ENCODE peak calls at places on chromosomes 5 and 9, in eight cellular contexts. One of them, this sample, is unnamed.

GRCh38 chr5:141003791-141004601 is 37.7 kb downstream of the PCDHAC2 start:
- DNase-seq in foreskin fibroblast: no peak
- DNase-seq in NCI-H2081: peak
- DNase-seq in activated CD4-positive, alpha-beta T cell treated with anti-CD3 and anti-CD28 coated beads, Interleukin-2, amount 50 U/mL, for 48 hours: no peak
- DNase-seq in stimulated activated effector memory CD8-positive, alpha-beta T cell treated with anti-CD3 and anti-CD28 coated beads, Interleukin-12 subunit alpha, Interleukin-12 subunit beta, amount 100 ng/mL, for 72 hours: no peak
- DNase-seq in ovary: no peak
- DNase-seq in MCF 10A: peak
- DNase-seq in H1: peak
- DNase-seq in this sample: no peak

GRCh38 chr9:83630938-83631457 is 8.1 kb downstream of the IDNK start:
- DNase-seq in ovary: no peak
- DNase-seq in MCF 10A: no peak
- DNase-seq in H1: no peak
- DNase-seq in activated CD4-positive, alpha-beta T cell treated with anti-CD3 and anti-CD28 coated beads, Interleukin-2, amount 50 U/mL, for 48 hours: no peak
- DNase-seq in foreskin fibroblast: no peak
- DNase-seq in stimulated activated effector memory CD8-positive, alpha-beta T cell treated with anti-CD3 and anti-CD28 coated beads, Interleukin-12 subunit alpha, Interleukin-12 subunit beta, amount 100 ng/mL, for 72 hours: no peak
- DNase-seq in NCI-H2081: no peak
- DNase-seq in this sample: no peak

GRCh38 chr5:77232959-77233358 is 22.5 kb downstream of the PDE8B start:
- DNase-seq in NCI-H2081: no peak
- DNase-seq in activated CD4-positive, alpha-beta T cell treated with anti-CD3 and anti-CD28 coated beads, Interleukin-2, amount 50 U/mL, for 48 hours: no peak
- DNase-seq in stimulated activated effector memory CD8-positive, alpha-beta T cell treated with anti-CD3 and anti-CD28 coated beads, Interleukin-12 subunit alpha, Interleukin-12 subunit beta, amount 100 ng/mL, for 72 hours: no peak
- DNase-seq in ovary: no peak
- DNase-seq in H1: no peak
- DNase-seq in foreskin fibroblast: no peak
- DNase-seq in MCF 10A: no peak
- DNase-seq in this sample: no peak

GRCh38 chr5:142782976-142783539 is 12.9 kb downstream of the ARHGAP26 start:
- DNase-seq in MCF 10A: no peak
- DNase-seq in stimulated activated effector memory CD8-positive, alpha-beta T cell treated with anti-CD3 and anti-CD28 coated beads, Interleukin-12 subunit alpha, Interleukin-12 subunit beta, amount 100 ng/mL, for 72 hours: no peak
- DNase-seq in NCI-H2081: no peak
- DNase-seq in ovary: peak
- DNase-seq in foreskin fibroblast: no peak
- DNase-seq in activated CD4-positive, alpha-beta T cell treated with anti-CD3 and anti-CD28 coated beads, Interleukin-2, amount 50 U/mL, for 48 hours: no peak
- DNase-seq in H1: no peak
- DNase-seq in this sample: no peak

GRCh38 chr5:53422539-53422938 is 57.9 kb upstream of the FST start:
- DNase-seq in MCF 10A: no peak
- DNase-seq in foreskin fibroblast: peak
- DNase-seq in H1: no peak
- DNase-seq in ovary: no peak
- DNase-seq in stimulated activated effector memory CD8-positive, alpha-beta T cell treated with anti-CD3 and anti-CD28 coated beads, Interleukin-12 subunit alpha, Interleukin-12 subunit beta, amount 100 ng/mL, for 72 hours: no peak
- DNase-seq in NCI-H2081: no peak
- DNase-seq in activated CD4-positive, alpha-beta T cell treated with anti-CD3 and anti-CD28 coated beads, Interleukin-2, amount 50 U/mL, for 48 hours: no peak
- DNase-seq in this sample: peak

GRCh38 chr9:111661802-111662491 is 542 bp downstream of the GNG10 start:
- DNase-seq in H1: no peak
- DNase-seq in activated CD4-positive, alpha-beta T cell treated with anti-CD3 and anti-CD28 coated beads, Interleukin-2, amount 50 U/mL, for 48 hours: peak
- DNase-seq in stimulated activated effector memory CD8-positive, alpha-beta T cell treated with anti-CD3 and anti-CD28 coated beads, Interleukin-12 subunit alpha, Interleukin-12 subunit beta, amount 100 ng/mL, for 72 hours: peak
- DNase-seq in foreskin fibroblast: peak
- DNase-seq in MCF 10A: peak
- DNase-seq in NCI-H2081: no peak
- DNase-seq in ovary: peak
- DNase-seq in this sample: no peak

GRCh38 chr9:96109718-96110351 is 192.1 kb downstream of the HSD17B3 start:
- DNase-seq in activated CD4-positive, alpha-beta T cell treated with anti-CD3 and anti-CD28 coated beads, Interleukin-2, amount 50 U/mL, for 48 hours: no peak
- DNase-seq in stimulated activated effector memory CD8-positive, alpha-beta T cell treated with anti-CD3 and anti-CD28 coated beads, Interleukin-12 subunit alpha, Interleukin-12 subunit beta, amount 100 ng/mL, for 72 hours: no peak
- DNase-seq in foreskin fibroblast: no peak
- DNase-seq in MCF 10A: peak
- DNase-seq in NCI-H2081: no peak
- DNase-seq in ovary: no peak
- DNase-seq in H1: no peak
- DNase-seq in this sample: no peak

GRCh38 chr5:36459191-36460135 is 146.9 kb upstream of the SLC1A3 start:
- DNase-seq in ovary: no peak
- DNase-seq in MCF 10A: peak
- DNase-seq in stimulated activated effector memory CD8-positive, alpha-beta T cell treated with anti-CD3 and anti-CD28 coated beads, Interleukin-12 subunit alpha, Interleukin-12 subunit beta, amount 100 ng/mL, for 72 hours: no peak
- DNase-seq in activated CD4-positive, alpha-beta T cell treated with anti-CD3 and anti-CD28 coated beads, Interleukin-2, amount 50 U/mL, for 48 hours: no peak
- DNase-seq in foreskin fibroblast: no peak
- DNase-seq in NCI-H2081: no peak
- DNase-seq in H1: no peak
- DNase-seq in this sample: no peak

GRCh38 chr5:100654895-100655294 is 119.7 kb downstream of the FAM174A start:
- DNase-seq in activated CD4-positive, alpha-beta T cell treated with anti-CD3 and anti-CD28 coated beads, Interleukin-2, amount 50 U/mL, for 48 hours: no peak
- DNase-seq in ovary: no peak
- DNase-seq in foreskin fibroblast: no peak
- DNase-seq in stimulated activated effector memory CD8-positive, alpha-beta T cell treated with anti-CD3 and anti-CD28 coated beads, Interleukin-12 subunit alpha, Interleukin-12 subunit beta, amount 100 ng/mL, for 72 hours: no peak
- DNase-seq in MCF 10A: no peak
- DNase-seq in NCI-H2081: no peak
- DNase-seq in H1: no peak
- DNase-seq in this sample: no peak

GRCh38 chr5:151238303-151238741 is 14.4 kb upstream of the CCDC69 start:
- DNase-seq in NCI-H2081: no peak
- DNase-seq in H1: no peak
- DNase-seq in activated CD4-positive, alpha-beta T cell treated with anti-CD3 and anti-CD28 coated beads, Interleukin-2, amount 50 U/mL, for 48 hours: no peak
- DNase-seq in ovary: peak
- DNase-seq in foreskin fibroblast: no peak
- DNase-seq in stimulated activated effector memory CD8-positive, alpha-beta T cell treated with anti-CD3 and anti-CD28 coated beads, Interleukin-12 subunit alpha, Interleukin-12 subunit beta, amount 100 ng/mL, for 72 hours: no peak
- DNase-seq in MCF 10A: no peak
- DNase-seq in this sample: no peak

GRCh38 chr5:100902406-100903035 is 561 bp downstream of the ST8SIA4 start:
- DNase-seq in NCI-H2081: no peak
- DNase-seq in MCF 10A: peak
- DNase-seq in activated CD4-positive, alpha-beta T cell treated with anti-CD3 and anti-CD28 coated beads, Interleukin-2, amount 50 U/mL, for 48 hours: peak
- DNase-seq in H1: no peak
- DNase-seq in ovary: no peak
- DNase-seq in foreskin fibroblast: no peak
- DNase-seq in stimulated activated effector memory CD8-positive, alpha-beta T cell treated with anti-CD3 and anti-CD28 coated beads, Interleukin-12 subunit alpha, Interleukin-12 subunit beta, amount 100 ng/mL, for 72 hours: peak
- DNase-seq in this sample: no peak

GRCh38 chr5:179290681-179291540 is 54.4 kb downstream of the ADAMTS2 start:
- DNase-seq in ovary: peak
- DNase-seq in foreskin fibroblast: no peak
- DNase-seq in NCI-H2081: no peak
- DNase-seq in activated CD4-positive, alpha-beta T cell treated with anti-CD3 and anti-CD28 coated beads, Interleukin-2, amount 50 U/mL, for 48 hours: no peak
- DNase-seq in stimulated activated effector memory CD8-positive, alpha-beta T cell treated with anti-CD3 and anti-CD28 coated beads, Interleukin-12 subunit alpha, Interleukin-12 subunit beta, amount 100 ng/mL, for 72 hours: no peak
- DNase-seq in MCF 10A: no peak
- DNase-seq in H1: no peak
- DNase-seq in this sample: no peak

GRCh38 chr5:170184007-170184687 is 48.6 kb upstream of the C5orf58 start:
- DNase-seq in H1: peak
- DNase-seq in activated CD4-positive, alpha-beta T cell treated with anti-CD3 and anti-CD28 coated beads, Interleukin-2, amount 50 U/mL, for 48 hours: peak
- DNase-seq in MCF 10A: peak
- DNase-seq in stimulated activated effector memory CD8-positive, alpha-beta T cell treated with anti-CD3 and anti-CD28 coated beads, Interleukin-12 subunit alpha, Interleukin-12 subunit beta, amount 100 ng/mL, for 72 hours: peak
- DNase-seq in ovary: peak
- DNase-seq in foreskin fibroblast: peak
- DNase-seq in NCI-H2081: no peak
- DNase-seq in this sample: peak

GRCh38 chr5:149680810-149681221 is 49.3 kb upstream of the PPARGC1B start:
- DNase-seq in H1: no peak
- DNase-seq in stimulated activated effector memory CD8-positive, alpha-beta T cell treated with anti-CD3 and anti-CD28 coated beads, Interleukin-12 subunit alpha, Interleukin-12 subunit beta, amount 100 ng/mL, for 72 hours: no peak
- DNase-seq in activated CD4-positive, alpha-beta T cell treated with anti-CD3 and anti-CD28 coated beads, Interleukin-2, amount 50 U/mL, for 48 hours: no peak
- DNase-seq in ovary: no peak
- DNase-seq in MCF 10A: no peak
- DNase-seq in foreskin fibroblast: no peak
- DNase-seq in NCI-H2081: no peak
- DNase-seq in this sample: no peak

GRCh38 chr9:77977210-77977611 is 54.4 kb downstream of the GNAQ start:
- DNase-seq in activated CD4-positive, alpha-beta T cell treated with anti-CD3 and anti-CD28 coated beads, Interleukin-2, amount 50 U/mL, for 48 hours: peak
- DNase-seq in NCI-H2081: peak
- DNase-seq in ovary: peak
- DNase-seq in MCF 10A: peak
- DNase-seq in stimulated activated effector memory CD8-positive, alpha-beta T cell treated with anti-CD3 and anti-CD28 coated beads, Interleukin-12 subunit alpha, Interleukin-12 subunit beta, amount 100 ng/mL, for 72 hours: peak
- DNase-seq in foreskin fibroblast: peak
- DNase-seq in H1: peak
- DNase-seq in this sample: peak

GRCh38 chr5:136066705-136067271 is 38.0 kb downstream of the TGFBI start:
- DNase-seq in activated CD4-positive, alpha-beta T cell treated with anti-CD3 and anti-CD28 coated beads, Interleukin-2, amount 50 U/mL, for 48 hours: no peak
- DNase-seq in ovary: peak
- DNase-seq in stimulated activated effector memory CD8-positive, alpha-beta T cell treated with anti-CD3 and anti-CD28 coated beads, Interleukin-12 subunit alpha, Interleukin-12 subunit beta, amount 100 ng/mL, for 72 hours: no peak
- DNase-seq in foreskin fibroblast: peak
- DNase-seq in MCF 10A: peak
- DNase-seq in H1: no peak
- DNase-seq in NCI-H2081: no peak
- DNase-seq in this sample: no peak

GRCh38 chr5:68287976-68288755 is 72.6 kb downstream of the PIK3R1 start:
- DNase-seq in NCI-H2081: no peak
- DNase-seq in MCF 10A: peak
- DNase-seq in stimulated activated effector memory CD8-positive, alpha-beta T cell treated with anti-CD3 and anti-CD28 coated beads, Interleukin-12 subunit alpha, Interleukin-12 subunit beta, amount 100 ng/mL, for 72 hours: peak
- DNase-seq in activated CD4-positive, alpha-beta T cell treated with anti-CD3 and anti-CD28 coated beads, Interleukin-2, amount 50 U/mL, for 48 hours: peak
- DNase-seq in H1: no peak
- DNase-seq in foreskin fibroblast: peak
- DNase-seq in ovary: peak
- DNase-seq in this sample: no peak

GRCh38 chr9:107484117-107484723 is 5.3 kb downstream of the KLF4 start:
- DNase-seq in NCI-H2081: peak
- DNase-seq in stimulated activated effector memory CD8-positive, alpha-beta T cell treated with anti-CD3 and anti-CD28 coated beads, Interleukin-12 subunit alpha, Interleukin-12 subunit beta, amount 100 ng/mL, for 72 hours: no peak
- DNase-seq in activated CD4-positive, alpha-beta T cell treated with anti-CD3 and anti-CD28 coated beads, Interleukin-2, amount 50 U/mL, for 48 hours: no peak
- DNase-seq in H1: no peak
- DNase-seq in foreskin fibroblast: peak
- DNase-seq in MCF 10A: peak
- DNase-seq in ovary: no peak
- DNase-seq in this sample: peak

GRCh38 chr9:36276840-36277239 is 18.6 kb upstream of the GNE start:
- DNase-seq in stimulated activated effector memory CD8-positive, alpha-beta T cell treated with anti-CD3 and anti-CD28 coated beads, Interleukin-12 subunit alpha, Interleukin-12 subunit beta, amount 100 ng/mL, for 72 hours: no peak
- DNase-seq in NCI-H2081: no peak
- DNase-seq in ovary: no peak
- DNase-seq in activated CD4-positive, alpha-beta T cell treated with anti-CD3 and anti-CD28 coated beads, Interleukin-2, amount 50 U/mL, for 48 hours: no peak
- DNase-seq in H1: no peak
- DNase-seq in foreskin fibroblast: peak
- DNase-seq in MCF 10A: no peak
- DNase-seq in this sample: peak

GRCh38 chr5:146607663-146608315 is 91.8 kb upstream of the GPR151 start:
- DNase-seq in stimulated activated effector memory CD8-positive, alpha-beta T cell treated with anti-CD3 and anti-CD28 coated beads, Interleukin-12 subunit alpha, Interleukin-12 subunit beta, amount 100 ng/mL, for 72 hours: no peak
- DNase-seq in MCF 10A: peak
- DNase-seq in foreskin fibroblast: no peak
- DNase-seq in ovary: no peak
- DNase-seq in activated CD4-positive, alpha-beta T cell treated with anti-CD3 and anti-CD28 coated beads, Interleukin-2, amount 50 U/mL, for 48 hours: no peak
- DNase-seq in H1: no peak
- DNase-seq in NCI-H2081: no peak
- DNase-seq in this sample: no peak

GRCh38 chr5:38582662-38583061 is 26.2 kb upstream of the LIFR start:
- DNase-seq in foreskin fibroblast: no peak
- DNase-seq in H1: no peak
- DNase-seq in activated CD4-positive, alpha-beta T cell treated with anti-CD3 and anti-CD28 coated beads, Interleukin-2, amount 50 U/mL, for 48 hours: no peak
- DNase-seq in NCI-H2081: no peak
- DNase-seq in stimulated activated effector memory CD8-positive, alpha-beta T cell treated with anti-CD3 and anti-CD28 coated beads, Interleukin-12 subunit alpha, Interleukin-12 subunit beta, amount 100 ng/mL, for 72 hours: no peak
- DNase-seq in ovary: no peak
- DNase-seq in MCF 10A: no peak
- DNase-seq in this sample: no peak

GRCh38 chr9:131799177-131799823 is 59.4 kb upstream of the RAPGEF1 start:
- DNase-seq in activated CD4-positive, alpha-beta T cell treated with anti-CD3 and anti-CD28 coated beads, Interleukin-2, amount 50 U/mL, for 48 hours: peak
- DNase-seq in foreskin fibroblast: peak
- DNase-seq in ovary: peak
- DNase-seq in NCI-H2081: no peak
- DNase-seq in MCF 10A: peak
- DNase-seq in stimulated activated effector memory CD8-positive, alpha-beta T cell treated with anti-CD3 and anti-CD28 coated beads, Interleukin-12 subunit alpha, Interleukin-12 subunit beta, amount 100 ng/mL, for 72 hours: peak
- DNase-seq in H1: no peak
- DNase-seq in this sample: peak

GRCh38 chr5:142145106-142145900 is 36.7 kb downstream of the NDFIP1 start:
- DNase-seq in stimulated activated effector memory CD8-positive, alpha-beta T cell treated with anti-CD3 and anti-CD28 coated beads, Interleukin-12 subunit alpha, Interleukin-12 subunit beta, amount 100 ng/mL, for 72 hours: peak
- DNase-seq in NCI-H2081: peak
- DNase-seq in H1: no peak
- DNase-seq in ovary: peak
- DNase-seq in foreskin fibroblast: peak
- DNase-seq in activated CD4-positive, alpha-beta T cell treated with anti-CD3 and anti-CD28 coated beads, Interleukin-2, amount 50 U/mL, for 48 hours: peak
- DNase-seq in MCF 10A: peak
- DNase-seq in this sample: peak

GRCh38 chr5:95884511-95884910 is 62.0 kb upstream of the GLRX start:
- DNase-seq in stimulated activated effector memory CD8-positive, alpha-beta T cell treated with anti-CD3 and anti-CD28 coated beads, Interleukin-12 subunit alpha, Interleukin-12 subunit beta, amount 100 ng/mL, for 72 hours: no peak
- DNase-seq in foreskin fibroblast: no peak
- DNase-seq in activated CD4-positive, alpha-beta T cell treated with anti-CD3 and anti-CD28 coated beads, Interleukin-2, amount 50 U/mL, for 48 hours: no peak
- DNase-seq in ovary: no peak
- DNase-seq in NCI-H2081: no peak
- DNase-seq in MCF 10A: no peak
- DNase-seq in H1: no peak
- DNase-seq in this sample: no peak

GRCh38 chr5:172133359-172134029 is 54.5 kb downstream of the STK10 start:
- DNase-seq in stimulated activated effector memory CD8-positive, alpha-beta T cell treated with anti-CD3 and anti-CD28 coated beads, Interleukin-12 subunit alpha, Interleukin-12 subunit beta, amount 100 ng/mL, for 72 hours: peak
- DNase-seq in activated CD4-positive, alpha-beta T cell treated with anti-CD3 and anti-CD28 coated beads, Interleukin-2, amount 50 U/mL, for 48 hours: peak
- DNase-seq in H1: no peak
- DNase-seq in foreskin fibroblast: peak
- DNase-seq in NCI-H2081: no peak
- DNase-seq in ovary: no peak
- DNase-seq in MCF 10A: peak
- DNase-seq in this sample: peak

GRCh38 chr9:100601216-100601615 is 23.3 kb downstream of the CAVIN4 start:
- DNase-seq in H1: no peak
- DNase-seq in stimulated activated effector memory CD8-positive, alpha-beta T cell treated with anti-CD3 and anti-CD28 coated beads, Interleukin-12 subunit alpha, Interleukin-12 subunit beta, amount 100 ng/mL, for 72 hours: no peak
- DNase-seq in MCF 10A: peak
- DNase-seq in ovary: no peak
- DNase-seq in NCI-H2081: peak
- DNase-seq in foreskin fibroblast: peak
- DNase-seq in activated CD4-positive, alpha-beta T cell treated with anti-CD3 and anti-CD28 coated beads, Interleukin-2, amount 50 U/mL, for 48 hours: peak
- DNase-seq in this sample: no peak

GRCh38 chr5:116622375-116623075 is 47.9 kb upstream of the SEMA6A start:
- DNase-seq in activated CD4-positive, alpha-beta T cell treated with anti-CD3 and anti-CD28 coated beads, Interleukin-2, amount 50 U/mL, for 48 hours: no peak
- DNase-seq in MCF 10A: no peak
- DNase-seq in H1: no peak
- DNase-seq in NCI-H2081: no peak
- DNase-seq in foreskin fibroblast: no peak
- DNase-seq in ovary: no peak
- DNase-seq in stimulated activated effector memory CD8-positive, alpha-beta T cell treated with anti-CD3 and anti-CD28 coated beads, Interleukin-12 subunit alpha, Interleukin-12 subunit beta, amount 100 ng/mL, for 72 hours: no peak
- DNase-seq in this sample: no peak

GRCh38 chr5:77145666-77146065 is 58.6 kb upstream of the ZBED3 start:
- DNase-seq in stimulated activated effector memory CD8-positive, alpha-beta T cell treated with anti-CD3 and anti-CD28 coated beads, Interleukin-12 subunit alpha, Interleukin-12 subunit beta, amount 100 ng/mL, for 72 hours: peak
- DNase-seq in foreskin fibroblast: peak
- DNase-seq in H1: no peak
- DNase-seq in NCI-H2081: no peak
- DNase-seq in activated CD4-positive, alpha-beta T cell treated with anti-CD3 and anti-CD28 coated beads, Interleukin-2, amount 50 U/mL, for 48 hours: no peak
- DNase-seq in MCF 10A: peak
- DNase-seq in ovary: no peak
- DNase-seq in this sample: peak

GRCh38 chr5:107874810-107875209 is 204.1 kb upstream of the EFNA5 start:
- DNase-seq in NCI-H2081: no peak
- DNase-seq in activated CD4-positive, alpha-beta T cell treated with anti-CD3 and anti-CD28 coated beads, Interleukin-2, amount 50 U/mL, for 48 hours: no peak
- DNase-seq in MCF 10A: peak
- DNase-seq in H1: no peak
- DNase-seq in stimulated activated effector memory CD8-positive, alpha-beta T cell treated with anti-CD3 and anti-CD28 coated beads, Interleukin-12 subunit alpha, Interleukin-12 subunit beta, amount 100 ng/mL, for 72 hours: no peak
- DNase-seq in ovary: no peak
- DNase-seq in foreskin fibroblast: peak
- DNase-seq in this sample: no peak

GRCh38 chr9:113650207-113651131 is 186.9 kb downstream of the RGS3 start:
- DNase-seq in stimulated activated effector memory CD8-positive, alpha-beta T cell treated with anti-CD3 and anti-CD28 coated beads, Interleukin-12 subunit alpha, Interleukin-12 subunit beta, amount 100 ng/mL, for 72 hours: no peak
- DNase-seq in NCI-H2081: no peak
- DNase-seq in MCF 10A: peak
- DNase-seq in H1: no peak
- DNase-seq in ovary: no peak
- DNase-seq in activated CD4-positive, alpha-beta T cell treated with anti-CD3 and anti-CD28 coated beads, Interleukin-2, amount 50 U/mL, for 48 hours: no peak
- DNase-seq in foreskin fibroblast: peak
- DNase-seq in this sample: no peak

GRCh38 chr5:15647251-15647650 is 147.3 kb downstream of the FBXL7 start:
- DNase-seq in activated CD4-positive, alpha-beta T cell treated with anti-CD3 and anti-CD28 coated beads, Interleukin-2, amount 50 U/mL, for 48 hours: no peak
- DNase-seq in H1: no peak
- DNase-seq in MCF 10A: no peak
- DNase-seq in NCI-H2081: no peak
- DNase-seq in ovary: no peak
- DNase-seq in foreskin fibroblast: no peak
- DNase-seq in stimulated activated effector memory CD8-positive, alpha-beta T cell treated with anti-CD3 and anti-CD28 coated beads, Interleukin-12 subunit alpha, Interleukin-12 subunit beta, amount 100 ng/mL, for 72 hours: no peak
- DNase-seq in this sample: no peak

GRCh38 chr9:12566411-12566810 is 126.8 kb upstream of the TYRP1 start:
- DNase-seq in foreskin fibroblast: no peak
- DNase-seq in activated CD4-positive, alpha-beta T cell treated with anti-CD3 and anti-CD28 coated beads, Interleukin-2, amount 50 U/mL, for 48 hours: no peak
- DNase-seq in stimulated activated effector memory CD8-positive, alpha-beta T cell treated with anti-CD3 and anti-CD28 coated beads, Interleukin-12 subunit alpha, Interleukin-12 subunit beta, amount 100 ng/mL, for 72 hours: no peak
- DNase-seq in MCF 10A: no peak
- DNase-seq in NCI-H2081: no peak
- DNase-seq in H1: no peak
- DNase-seq in ovary: no peak
- DNase-seq in this sample: no peak

GRCh38 chr9:133485531-133486260 is 6.8 kb upstream of the SLC2A6 start:
- DNase-seq in stimulated activated effector memory CD8-positive, alpha-beta T cell treated with anti-CD3 and anti-CD28 coated beads, Interleukin-12 subunit alpha, Interleukin-12 subunit beta, amount 100 ng/mL, for 72 hours: no peak
- DNase-seq in MCF 10A: no peak
- DNase-seq in activated CD4-positive, alpha-beta T cell treated with anti-CD3 and anti-CD28 coated beads, Interleukin-2, amount 50 U/mL, for 48 hours: peak
- DNase-seq in H1: no peak
- DNase-seq in foreskin fibroblast: no peak
- DNase-seq in NCI-H2081: no peak
- DNase-seq in ovary: peak
- DNase-seq in this sample: no peak

GRCh38 chr5:35354751-35355150 is 124.5 kb upstream of the PRLR start:
- DNase-seq in activated CD4-positive, alpha-beta T cell treated with anti-CD3 and anti-CD28 coated beads, Interleukin-2, amount 50 U/mL, for 48 hours: no peak
- DNase-seq in MCF 10A: peak
- DNase-seq in NCI-H2081: no peak
- DNase-seq in ovary: no peak
- DNase-seq in H1: no peak
- DNase-seq in foreskin fibroblast: no peak
- DNase-seq in stimulated activated effector memory CD8-positive, alpha-beta T cell treated with anti-CD3 and anti-CD28 coated beads, Interleukin-12 subunit alpha, Interleukin-12 subunit beta, amount 100 ng/mL, for 72 hours: no peak
- DNase-seq in this sample: no peak

This sample was measured in astrocyte of the cerebellum.